ENCODE peak calls at places on chromosomes 5 and 9, in six cellular contexts. Y, R, P, B, O and J are unnamed samples.

GRCh38 chr9:84054341-84055010 is 73.9 kb downstream of the RMI1 start:
- DNase-seq in Y (no peak), R (no peak), P (no peak), B (peak), O (no peak), J (peak)

GRCh38 chr5:142800776-142801494 is 30.8 kb downstream of the ARHGAP26 start:
- DNase-seq in Y (peak), R (no peak), P (no peak), B (no peak), O (no peak), J (no peak)

GRCh38 chr5:97044057-97044456 is 98.4 kb downstream of the LIX1 start:
- DNase-seq in Y (no peak), R (no peak), P (peak), B (peak), O (peak), J (peak)

GRCh38 chr5:76331139-76331538 is 71.9 kb upstream of the IQGAP2 start:
- DNase-seq in Y (peak), R (no peak), P (no peak), B (no peak), O (no peak), J (no peak)

GRCh38 chr5:53501054-53501453 is 20.6 kb downstream of the FST start:
- DNase-seq in Y (no peak), R (no peak), P (no peak), B (no peak), O (no peak), J (peak)

GRCh38 chr9:116953271-116953670 is 266.2 kb downstream of the TRIM32 start:
- DNase-seq in Y (no peak), R (no peak), P (no peak), B (no peak), O (no peak), J (no peak)

GRCh38 chr9:112532427-112532826 is 45.8 kb downstream of the KIAA1958 start:
- DNase-seq in Y (no peak), R (no peak), P (no peak), B (peak), O (peak), J (peak)

GRCh38 chr9:38318755-38319495 is 73.6 kb upstream of the ALDH1B1 start:
- DNase-seq in Y (no peak), R (no peak), P (no peak), B (no peak), O (no peak), J (peak)

GRCh38 chr9:71778085-71778484 is 9.8 kb upstream of the CEMIP2 start:
- DNase-seq in Y (no peak), R (no peak), P (no peak), B (no peak), O (no peak), J (no peak)

GRCh38 chr9:4548796-4549725 is 58.8 kb downstream of the SLC1A1 start:
- DNase-seq in Y (no peak), R (no peak), P (no peak), B (peak), O (no peak), J (no peak)

GRCh38 chr9:17191095-17191494 is 56.3 kb downstream of the CNTLN start:
- DNase-seq in Y (no peak), R (no peak), P (no peak), B (no peak), O (no peak), J (peak)

GRCh38 chr5:93330506-93330905 is 250.5 kb downstream of the NR2F1-AS1 start:
- DNase-seq in Y (no peak), R (no peak), P (no peak), B (no peak), O (no peak), J (no peak)

GRCh38 chr9:91159664-91160121 is 202.0 kb downstream of the AUH start:
- DNase-seq in Y (no peak), R (peak), P (peak), B (peak), O (peak), J (no peak)

GRCh38 chr9:69857131-69857530 is 36.5 kb downstream of the CFAP95 start:
- DNase-seq in Y (no peak), R (no peak), P (no peak), B (no peak), O (no peak), J (no peak)

GRCh38 chr9:130833324-130833990 is 1.6 kb upstream of the ABL1 start:
- DNase-seq in Y (no peak), R (no peak), P (no peak), B (no peak), O (no peak), J (no peak)

GRCh38 chr5:41770799-41771198 is 99.4 kb downstream of the OXCT1 start:
- DNase-seq in Y (no peak), R (no peak), P (no peak), B (no peak), O (no peak), J (no peak)

GRCh38 chr5:107135391-107135790 is 535.3 kb downstream of the EFNA5 start:
- DNase-seq in Y (no peak), R (no peak), P (no peak), B (no peak), O (no peak), J (peak)

GRCh38 chr5:2191972-2192371 is 309.2 kb upstream of the IRX4 start:
- DNase-seq in Y (peak), R (peak), P (no peak), B (no peak), O (no peak), J (no peak)

GRCh38 chr5:80479713-80480112 is 8.2 kb upstream of the FAM151B start:
- DNase-seq in Y (no peak), R (no peak), P (no peak), B (no peak), O (no peak), J (no peak)

GRCh38 chr5:174532453-174533126 is 191.8 kb upstream of the MSX2 start:
- DNase-seq in Y (no peak), R (peak), P (peak), B (peak), O (peak), J (peak)

GRCh38 chr9:12748016-12748415 is 26.8 kb upstream of the LURAP1L start:
- DNase-seq in Y (no peak), R (no peak), P (no peak), B (no peak), O (no peak), J (no peak)

GRCh38 chr5:150515446-150515845 is 7.5 kb downstream of the NDST1 start:
- DNase-seq in Y (no peak), R (no peak), P (no peak), B (no peak), O (peak), J (peak)

GRCh38 chr9:12708562-12709298 is 15.5 kb downstream of the TYRP1 start:
- DNase-seq in Y (no peak), R (no peak), P (no peak), B (no peak), O (no peak), J (peak)

GRCh38 chr9:85511746-85512145 is 230.0 kb downstream of the AGTPBP1 start:
- DNase-seq in Y (no peak), R (no peak), P (no peak), B (no peak), O (no peak), J (no peak)

GRCh38 chr5:73229271-73229670 is 56.3 kb downstream of the TMEM174 start:
- DNase-seq in Y (no peak), R (no peak), P (no peak), B (no peak), O (no peak), J (peak)

GRCh38 chr9:115850548-115851304 is 302.9 kb upstream of the PAPPA start:
- DNase-seq in Y (no peak), R (no peak), P (no peak), B (no peak), O (no peak), J (peak)

GRCh38 chr9:115847245-115847644 is 306.3 kb upstream of the PAPPA start:
- DNase-seq in Y (no peak), R (no peak), P (no peak), B (no peak), O (no peak), J (peak)

GRCh38 chr9:115849679-115850412 is 303.7 kb upstream of the PAPPA start:
- DNase-seq in Y (no peak), R (no peak), P (peak), B (no peak), O (no peak), J (peak)

DNA sequence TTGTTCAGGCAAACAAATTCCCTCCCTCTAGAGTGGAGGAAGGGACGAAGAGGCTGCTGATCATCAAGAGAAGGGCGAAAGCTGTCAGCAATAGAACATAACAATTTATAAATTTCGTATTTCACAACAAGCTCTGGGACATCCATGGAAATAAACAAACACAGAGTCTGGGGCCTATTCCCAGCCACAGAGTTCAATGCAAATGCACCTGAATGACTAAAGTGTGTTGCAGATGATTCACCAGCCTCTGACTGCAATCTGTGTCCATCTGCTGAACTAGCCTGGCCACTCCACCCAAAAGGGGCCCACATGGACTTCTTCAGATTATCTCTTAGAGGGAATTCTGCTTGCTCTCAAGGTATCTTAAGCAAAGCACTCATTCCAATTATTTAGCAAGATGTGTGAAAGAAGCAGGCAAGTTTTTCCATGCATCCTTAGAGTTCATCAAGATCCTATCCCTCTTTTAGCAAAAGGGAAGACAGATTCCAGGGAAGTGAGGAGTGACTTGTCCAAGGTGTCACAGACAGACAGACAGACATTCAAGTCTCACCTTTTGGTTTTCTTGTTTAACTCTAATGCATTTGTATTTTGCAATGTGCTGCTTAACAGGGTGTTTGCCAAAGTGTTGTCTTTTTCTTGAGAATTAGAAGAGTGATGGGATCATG is 307.8 kb upstream of the PAPPA start:
- DNase-seq in Y (no peak), R (no peak), P (no peak), B (no peak), O (no peak), J (peak)
- H3K4me3 ChIP-seq in Y (no peak), R (no peak), P (no peak), B (no peak), O (no peak), J (no peak)

DNA sequence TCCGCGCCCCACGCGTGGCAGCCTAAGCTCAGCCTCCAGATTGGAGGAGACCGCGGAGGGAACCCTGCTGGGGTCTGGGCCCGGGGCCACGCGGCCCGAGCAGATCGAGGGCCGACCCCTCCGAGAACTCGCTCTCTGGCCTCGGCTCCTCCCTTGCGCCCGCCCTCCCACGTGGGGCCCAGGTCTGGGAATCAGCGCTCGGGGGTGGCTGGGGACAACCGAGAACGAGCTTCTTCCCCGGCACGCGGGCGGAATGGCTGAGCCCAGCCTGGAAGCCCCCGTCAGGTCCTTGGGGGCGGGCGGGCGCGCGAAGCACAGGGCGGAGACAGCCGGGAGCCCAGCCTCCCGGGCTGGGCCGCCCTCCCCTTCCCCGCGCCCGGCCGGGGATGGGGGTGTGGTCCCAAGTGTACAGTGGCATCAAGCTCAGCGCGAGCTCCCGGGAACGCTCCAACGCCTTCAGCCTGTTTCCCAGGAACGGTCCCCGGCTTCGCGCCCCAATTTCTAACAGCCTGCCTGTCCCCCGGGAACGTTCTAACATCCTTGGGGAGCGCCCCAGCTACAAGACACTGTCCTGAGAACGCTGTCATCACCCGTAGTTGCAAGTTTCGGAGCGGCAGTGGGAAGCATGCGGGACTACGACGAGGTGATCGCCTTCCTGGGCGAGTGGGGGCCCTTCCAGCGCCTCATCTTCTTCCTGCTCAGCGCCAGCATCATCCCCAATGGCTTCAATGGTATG is at the start of gene SLC22A4:
- DNase-seq in Y (peak), R (peak), P (peak), B (peak), O (peak), J (peak)
- TF ChIP-seq CTCF in Y (no peak), R (no peak), P (no peak), B (no peak), O (no peak), J (no peak)

DNA sequence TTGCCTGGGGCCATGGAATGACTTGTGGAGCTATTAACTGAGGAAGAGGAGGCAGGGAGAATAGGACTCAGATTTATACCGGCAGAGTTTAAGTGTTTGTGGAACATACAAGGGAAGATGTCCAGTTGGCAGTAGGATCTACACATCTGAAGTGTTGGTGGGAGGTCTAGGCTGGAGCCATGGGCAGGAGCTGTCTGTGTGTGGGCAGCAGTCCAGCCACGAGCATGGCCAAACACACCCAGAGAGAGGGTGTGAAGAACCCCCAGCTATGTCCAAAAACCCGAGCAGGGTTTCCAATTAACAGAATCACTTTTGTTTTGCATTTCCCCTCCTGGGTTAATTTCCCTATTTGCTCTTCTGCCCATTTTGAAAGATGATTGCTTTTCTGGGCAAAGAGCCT is 393.7 kb downstream of the CDK5RAP2 start:
- DNase-seq in Y (no peak), R (no peak), P (no peak), B (no peak), O (no peak), J (no peak)
- H3K4me3 ChIP-seq in Y (no peak), R (no peak), P (no peak), B (no peak), O (no peak), J (no peak)

DNA sequence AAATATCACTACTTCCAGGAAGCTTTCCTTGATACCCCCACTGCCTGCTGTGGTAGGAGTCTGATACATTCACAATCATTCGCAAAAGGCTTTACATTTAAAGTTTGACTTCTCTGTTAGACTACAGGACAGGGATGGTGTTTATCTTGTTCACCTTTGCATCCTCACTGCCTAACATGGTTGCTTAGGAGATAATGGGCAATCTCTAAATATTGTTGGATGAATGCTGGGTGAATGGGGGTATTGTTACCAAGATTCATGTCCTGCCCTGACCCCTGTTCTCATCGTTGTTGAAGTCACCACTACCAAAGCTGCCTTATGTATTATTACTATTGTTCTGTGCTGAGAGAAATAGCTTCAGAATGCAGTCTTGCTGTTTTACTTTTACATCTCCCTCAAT is 7.7 kb upstream of the TMEFF1 start:
- DNase-seq in Y (no peak), R (no peak), P (no peak), B (no peak), O (no peak), J (no peak)
- TF ChIP-seq CTCF in Y (no peak), R (no peak), P (no peak), B (no peak), O (no peak), J (no peak)